ENCODE peak calls at places on chromosomes 6 and 20, in four cellular contexts. One of them, this sample, is unnamed. For H3K27me3, the result is how much of the 10 kb centered on the place peaks cover.

GRCh38 chr6:15506066-15506465 is 156.8 kb downstream of the DTNBP1 start:
- DNase-seq in endothelial cell of umbilical vein: no peak
- DNase-seq in left ventricle myocardium inferior: no peak
- DNase-seq in lower lobe of right lung: no peak
- DNase-seq in this sample: no peak

GRCh38 chr6:21678990-21679389 is 85.4 kb downstream of the SOX4 start:
- DNase-seq in left ventricle myocardium inferior: no peak
- DNase-seq in endothelial cell of umbilical vein: peak
- DNase-seq in lower lobe of right lung: no peak
- DNase-seq in this sample: no peak

GRCh38 chr6:115759051-115759450 is 301.6 kb downstream of the FRK start:
- DNase-seq in left ventricle myocardium inferior: no peak
- DNase-seq in lower lobe of right lung: no peak
- DNase-seq in endothelial cell of umbilical vein: no peak
- DNase-seq in this sample: no peak

GRCh38 chr6:151239603-151240035 is at the start of gene AKAP12:
- DNase-seq in endothelial cell of umbilical vein: no peak
- DNase-seq in left ventricle myocardium inferior: peak
- DNase-seq in lower lobe of right lung: no peak
- DNase-seq in this sample: peak

GRCh38 chr20:25022680-25023079 is 30.1 kb upstream of the APMAP start:
- DNase-seq in endothelial cell of umbilical vein: no peak
- DNase-seq in lower lobe of right lung: peak
- DNase-seq in left ventricle myocardium inferior: peak
- DNase-seq in this sample: no peak

GRCh38 chr6:4512101-4512500 is 264.1 kb upstream of the CDYL start:
- DNase-seq in endothelial cell of umbilical vein: no peak
- DNase-seq in lower lobe of right lung: no peak
- DNase-seq in left ventricle myocardium inferior: no peak
- DNase-seq in this sample: peak

GRCh38 chr20:41149679-41150131 is 12.4 kb downstream of the PLCG1 start:
- DNase-seq in endothelial cell of umbilical vein: peak
- DNase-seq in lower lobe of right lung: peak
- DNase-seq in left ventricle myocardium inferior: no peak
- DNase-seq in this sample: no peak

GRCh38 chr20:32050851-32051556 is 1.0 kb upstream of the HCK start:
- DNase-seq in left ventricle myocardium inferior: peak
- DNase-seq in lower lobe of right lung: peak
- DNase-seq in endothelial cell of umbilical vein: no peak
- DNase-seq in this sample: no peak

GRCh38 chr6:111591901-111592461 is 13.7 kb downstream of the TRAF3IP2 start:
- DNase-seq in left ventricle myocardium inferior: no peak
- DNase-seq in endothelial cell of umbilical vein: no peak
- DNase-seq in lower lobe of right lung: no peak
- DNase-seq in this sample: no peak

GRCh38 chr6:28597924-28598323 is 72.2 kb downstream of the GPX5 start:
- DNase-seq in left ventricle myocardium inferior: no peak
- DNase-seq in endothelial cell of umbilical vein: no peak
- DNase-seq in lower lobe of right lung: no peak
- DNase-seq in this sample: no peak

GRCh38 chr20:62918830-62919229 is 7.5 kb downstream of the DIDO1 start:
- DNase-seq in endothelial cell of umbilical vein: no peak
- DNase-seq in lower lobe of right lung: peak
- DNase-seq in left ventricle myocardium inferior: no peak
- DNase-seq in this sample: no peak

GRCh38 chr20:2879148-2879547 is 5.9 kb downstream of the PTPRA start:
- DNase-seq in left ventricle myocardium inferior: no peak
- DNase-seq in endothelial cell of umbilical vein: no peak
- DNase-seq in lower lobe of right lung: no peak
- DNase-seq in this sample: peak

GRCh38 chr20:44109951-44110361 is 77.0 kb downstream of the JPH2 start:
- DNase-seq in lower lobe of right lung: no peak
- DNase-seq in left ventricle myocardium inferior: no peak
- DNase-seq in endothelial cell of umbilical vein: no peak
- DNase-seq in this sample: no peak
- TF ChIP-seq CTCF in lower lobe of right lung: no peak
- TF ChIP-seq CTCF in left ventricle myocardium inferior: peak
- TF ChIP-seq CTCF in endothelial cell of umbilical vein: peak
- TF ChIP-seq CTCF in this sample: no peak

GRCh38 chr6:149560736-149561135 is 5.4 kb upstream of the GINM1 start:
- DNase-seq in left ventricle myocardium inferior: no peak
- DNase-seq in lower lobe of right lung: no peak
- DNase-seq in endothelial cell of umbilical vein: peak
- DNase-seq in this sample: no peak
- H3K27ac ChIP-seq in left ventricle myocardium inferior: no peak
- H3K27ac ChIP-seq in lower lobe of right lung: no peak
- H3K27ac ChIP-seq in endothelial cell of umbilical vein: no peak
- H3K27ac ChIP-seq in this sample: no peak

GRCh38 chr6:123091896-123092271 is 95.8 kb downstream of the CLVS2 start:
- DNase-seq in lower lobe of right lung: no peak
- DNase-seq in left ventricle myocardium inferior: no peak
- DNase-seq in endothelial cell of umbilical vein: no peak
- DNase-seq in this sample: no peak
- H3K27me3 ChIP-seq in lower lobe of right lung: under half
- H3K27me3 ChIP-seq in left ventricle myocardium inferior: under half
- H3K27me3 ChIP-seq in endothelial cell of umbilical vein: under half
- H3K27me3 ChIP-seq in this sample: under half

GRCh38 chr6:109008951-109009760 is 85.5 kb downstream of the SESN1 start:
- DNase-seq in left ventricle myocardium inferior: peak
- DNase-seq in lower lobe of right lung: peak
- DNase-seq in endothelial cell of umbilical vein: peak
- DNase-seq in this sample: peak
- TF ChIP-seq CTCF in left ventricle myocardium inferior: peak
- TF ChIP-seq CTCF in lower lobe of right lung: peak
- TF ChIP-seq CTCF in endothelial cell of umbilical vein: no peak
- TF ChIP-seq CTCF in this sample: no peak

GRCh38 chr6:166608819-166609218 is 18.2 kb downstream of the RPS6KA2 start:
- DNase-seq in endothelial cell of umbilical vein: no peak
- DNase-seq in lower lobe of right lung: no peak
- DNase-seq in left ventricle myocardium inferior: no peak
- DNase-seq in this sample: no peak
- H3K27ac ChIP-seq in endothelial cell of umbilical vein: no peak
- H3K27ac ChIP-seq in lower lobe of right lung: no peak
- H3K27ac ChIP-seq in left ventricle myocardium inferior: no peak
- H3K27ac ChIP-seq in this sample: peak

GRCh38 chr6:133886104-133886503 is 2.8 kb upstream of the TCF21 start:
- DNase-seq in endothelial cell of umbilical vein: no peak
- DNase-seq in lower lobe of right lung: no peak
- DNase-seq in left ventricle myocardium inferior: no peak
- DNase-seq in this sample: no peak
- H3K27me3 ChIP-seq in endothelial cell of umbilical vein: under half
- H3K27me3 ChIP-seq in lower lobe of right lung: under half
- H3K27me3 ChIP-seq in left ventricle myocardium inferior: half or more
- H3K27me3 ChIP-seq in this sample: half or more

GRCh38 chr6:159842035-159842434 is 42.0 kb downstream of the PNLDC1 start:
- DNase-seq in endothelial cell of umbilical vein: no peak
- DNase-seq in left ventricle myocardium inferior: no peak
- DNase-seq in lower lobe of right lung: no peak
- DNase-seq in this sample: no peak
- TF ChIP-seq CTCF in endothelial cell of umbilical vein: peak
- TF ChIP-seq CTCF in left ventricle myocardium inferior: peak
- TF ChIP-seq CTCF in lower lobe of right lung: peak
- TF ChIP-seq CTCF in this sample: no peak

GRCh38 chr20:33474097-33474846 is 15.6 kb upstream of the CBFA2T2 start:
- DNase-seq in lower lobe of right lung: no peak
- DNase-seq in left ventricle myocardium inferior: no peak
- DNase-seq in endothelial cell of umbilical vein: no peak
- DNase-seq in this sample: no peak
- H3K27ac ChIP-seq in lower lobe of right lung: no peak
- H3K27ac ChIP-seq in left ventricle myocardium inferior: no peak
- H3K27ac ChIP-seq in endothelial cell of umbilical vein: no peak
- H3K27ac ChIP-seq in this sample: no peak

GRCh38 chr20:61582196-61582923 is 330.3 kb downstream of the CDH4 start:
- DNase-seq in left ventricle myocardium inferior: no peak
- DNase-seq in endothelial cell of umbilical vein: no peak
- DNase-seq in lower lobe of right lung: no peak
- DNase-seq in this sample: no peak

GRCh38 chr20:61583356-61583755 is 331.3 kb downstream of the CDH4 start:
- DNase-seq in left ventricle myocardium inferior: no peak
- DNase-seq in lower lobe of right lung: no peak
- DNase-seq in endothelial cell of umbilical vein: no peak
- DNase-seq in this sample: no peak

GRCh38 chr20:61579908-61580307 is 327.8 kb downstream of the CDH4 start:
- DNase-seq in endothelial cell of umbilical vein: no peak
- DNase-seq in lower lobe of right lung: no peak
- DNase-seq in left ventricle myocardium inferior: no peak
- DNase-seq in this sample: no peak

GRCh38 chr20:61580958-61581824 is 329.1 kb downstream of the CDH4 start:
- DNase-seq in lower lobe of right lung: no peak
- DNase-seq in endothelial cell of umbilical vein: no peak
- DNase-seq in left ventricle myocardium inferior: no peak
- DNase-seq in this sample: no peak

GRCh38 chr20:61581825-61582188 is 329.7 kb downstream of the CDH4 start:
- DNase-seq in lower lobe of right lung: no peak
- DNase-seq in endothelial cell of umbilical vein: no peak
- DNase-seq in left ventricle myocardium inferior: no peak
- DNase-seq in this sample: no peak
- H3K27me3 ChIP-seq in lower lobe of right lung: under half
- H3K27me3 ChIP-seq in endothelial cell of umbilical vein: under half
- H3K27me3 ChIP-seq in left ventricle myocardium inferior: half or more
- H3K27me3 ChIP-seq in this sample: under half

GRCh38 chr20:20594171-20594530 is 118.3 kb downstream of the RALGAPA2 start:
- DNase-seq in endothelial cell of umbilical vein: peak
- DNase-seq in lower lobe of right lung: no peak
- DNase-seq in left ventricle myocardium inferior: no peak
- DNase-seq in this sample: no peak
- TF ChIP-seq CTCF in endothelial cell of umbilical vein: no peak
- TF ChIP-seq CTCF in lower lobe of right lung: no peak
- TF ChIP-seq CTCF in left ventricle myocardium inferior: peak
- TF ChIP-seq CTCF in this sample: peak

This sample was measured in dorsolateral prefrontal cortex.